ENCODE peak calls at places on chromosomes 16 and 17, in ten cellular contexts. One of them, this sample, is unnamed.

GRCh38 chr17:19013806-19014627 is 9.5 kb upstream of the FAM83G start:
- DNase-seq in left lung: no peak
- DNase-seq in adipocyte: no peak
- DNase-seq in testis: no peak
- DNase-seq in keratinocyte: no peak
- DNase-seq in mammary epithelial cell: no peak
- DNase-seq in ascending aorta: no peak
- DNase-seq in esophagus squamous epithelium: no peak
- DNase-seq in ovary: peak; percentile 4
- DNase-seq in lower lobe of right lung: peak; percentile 21
- DNase-seq in this sample: no peak

GRCh38 chr16:22373662-22374310 is 633 bp downstream of the CDR2 start:
- DNase-seq in ovary: peak; percentile 60
- DNase-seq in adipocyte: peak; percentile 67
- DNase-seq in left lung: peak; percentile 51
- DNase-seq in mammary epithelial cell: no peak
- DNase-seq in ascending aorta: no peak
- DNase-seq in esophagus squamous epithelium: no peak
- DNase-seq in lower lobe of right lung: peak; percentile 67
- DNase-seq in testis: peak; percentile 47
- DNase-seq in keratinocyte: no peak
- DNase-seq in this sample: peak; percentile 82

GRCh38 chr16:56603589-56603988 is 4.8 kb upstream of the MT2A start:
- DNase-seq in lower lobe of right lung: no peak
- DNase-seq in keratinocyte: no peak
- DNase-seq in ovary: no peak
- DNase-seq in testis: peak; percentile 63
- DNase-seq in esophagus squamous epithelium: no peak
- DNase-seq in mammary epithelial cell: no peak
- DNase-seq in ascending aorta: no peak
- DNase-seq in adipocyte: peak; percentile 50
- DNase-seq in left lung: peak; percentile 43
- DNase-seq in this sample: peak; percentile 89

GRCh38 chr16:20740007-20740883 is 1.4 kb downstream of the THUMPD1 start:
- DNase-seq in keratinocyte: no peak
- DNase-seq in ascending aorta: no peak
- DNase-seq in left lung: no peak
- DNase-seq in lower lobe of right lung: no peak
- DNase-seq in ovary: no peak
- DNase-seq in testis: no peak
- DNase-seq in esophagus squamous epithelium: no peak
- DNase-seq in mammary epithelial cell: peak; percentile 42
- DNase-seq in adipocyte: peak; percentile 36
- DNase-seq in this sample: no peak

GRCh38 chr16:16059895-16060590 is 110.6 kb downstream of the ABCC1 start:
- DNase-seq in ovary: no peak
- DNase-seq in lower lobe of right lung: no peak
- DNase-seq in mammary epithelial cell: no peak
- DNase-seq in ascending aorta: no peak
- DNase-seq in esophagus squamous epithelium: no peak
- DNase-seq in adipocyte: no peak
- DNase-seq in left lung: no peak
- DNase-seq in testis: no peak
- DNase-seq in keratinocyte: no peak
- DNase-seq in this sample: no peak

GRCh38 chr17:50922107-50922506 is 56.0 kb upstream of the TOB1 start:
- DNase-seq in testis: no peak
- DNase-seq in lower lobe of right lung: no peak
- DNase-seq in ascending aorta: no peak
- DNase-seq in keratinocyte: no peak
- DNase-seq in adipocyte: no peak
- DNase-seq in ovary: no peak
- DNase-seq in mammary epithelial cell: peak; percentile 78
- DNase-seq in esophagus squamous epithelium: no peak
- DNase-seq in left lung: no peak
- DNase-seq in this sample: no peak

GRCh38 chr17:57668332-57668731 is 76.8 kb downstream of the CCDC182 start:
- DNase-seq in left lung: no peak
- DNase-seq in adipocyte: no peak
- DNase-seq in lower lobe of right lung: no peak
- DNase-seq in esophagus squamous epithelium: no peak
- DNase-seq in mammary epithelial cell: no peak
- DNase-seq in ovary: no peak
- DNase-seq in testis: peak; percentile 7
- DNase-seq in keratinocyte: no peak
- DNase-seq in ascending aorta: no peak
- DNase-seq in this sample: peak; percentile 1

GRCh38 chr17:74393323-74393942 is 26.1 kb downstream of the GPR142 start:
- DNase-seq in adipocyte: no peak
- DNase-seq in left lung: no peak
- DNase-seq in ascending aorta: peak; percentile 38
- DNase-seq in testis: peak; percentile 32
- DNase-seq in esophagus squamous epithelium: no peak
- DNase-seq in mammary epithelial cell: no peak
- DNase-seq in lower lobe of right lung: no peak
- DNase-seq in ovary: no peak
- DNase-seq in keratinocyte: no peak
- DNase-seq in this sample: no peak

GRCh38 chr16:19071811-19072777 is 4.7 kb downstream of the COQ7 start:
- DNase-seq in esophagus squamous epithelium: no peak
- DNase-seq in lower lobe of right lung: peak; percentile 70
- DNase-seq in adipocyte: peak; percentile 79
- DNase-seq in left lung: peak; percentile 45
- DNase-seq in mammary epithelial cell: peak; percentile 53
- DNase-seq in ovary: no peak
- DNase-seq in ascending aorta: no peak
- DNase-seq in keratinocyte: no peak
- DNase-seq in testis: peak; percentile 76
- DNase-seq in this sample: peak; percentile 77

GRCh38 chr17:74770498-74771318 is 5.4 kb downstream of the NAT9 start:
- DNase-seq in esophagus squamous epithelium: no peak
- DNase-seq in lower lobe of right lung: peak; percentile 81
- DNase-seq in ovary: peak; percentile 58
- DNase-seq in mammary epithelial cell: peak; percentile 51
- DNase-seq in left lung: no peak
- DNase-seq in keratinocyte: no peak
- DNase-seq in adipocyte: peak; percentile 53
- DNase-seq in testis: peak; percentile 67
- DNase-seq in ascending aorta: no peak
- DNase-seq in this sample: peak; percentile 89

GRCh38 chr17:44198721-44199552 is 747 bp downstream of the ATXN7L3 start:
- DNase-seq in keratinocyte: no peak
- DNase-seq in left lung: peak; percentile 65
- DNase-seq in adipocyte: peak; percentile 82
- DNase-seq in esophagus squamous epithelium: no peak
- DNase-seq in ovary: peak; percentile 75
- DNase-seq in testis: peak; percentile 58
- DNase-seq in ascending aorta: no peak
- DNase-seq in mammary epithelial cell: peak; percentile 54
- DNase-seq in lower lobe of right lung: peak; percentile 82
- DNase-seq in this sample: peak; percentile 67

GRCh38 chr17:44199553-44200477 is at the start of gene ATXN7L3:
- DNase-seq in esophagus squamous epithelium: peak; percentile 97
- DNase-seq in adipocyte: peak; percentile 100
- DNase-seq in mammary epithelial cell: peak; percentile 98
- DNase-seq in left lung: peak; percentile 99
- DNase-seq in keratinocyte: peak; percentile 89
- DNase-seq in lower lobe of right lung: peak; percentile 99
- DNase-seq in ascending aorta: peak; percentile 94
- DNase-seq in testis: peak; percentile 99
- DNase-seq in ovary: peak; percentile 99
- DNase-seq in this sample: peak; percentile 100

GRCh38 chr17:44202756-44203155 is 3.1 kb upstream of the ATXN7L3 start:
- DNase-seq in mammary epithelial cell: no peak
- DNase-seq in esophagus squamous epithelium: no peak
- DNase-seq in keratinocyte: no peak
- DNase-seq in left lung: no peak
- DNase-seq in ascending aorta: no peak
- DNase-seq in testis: no peak
- DNase-seq in lower lobe of right lung: peak; percentile 37
- DNase-seq in adipocyte: no peak
- DNase-seq in ovary: peak; percentile 17
- DNase-seq in this sample: no peak

GRCh38 chr17:44197980-44198720 is 1.5 kb downstream of the ATXN7L3 start:
- DNase-seq in keratinocyte: no peak
- DNase-seq in lower lobe of right lung: no peak
- DNase-seq in ascending aorta: no peak
- DNase-seq in mammary epithelial cell: peak; percentile 63
- DNase-seq in left lung: no peak
- DNase-seq in esophagus squamous epithelium: no peak
- DNase-seq in ovary: peak; percentile 36
- DNase-seq in testis: peak; percentile 62
- DNase-seq in adipocyte: peak; percentile 68
- DNase-seq in this sample: no peak

GRCh38 chr17:44200478-44201155 is 933 bp upstream of the ATXN7L3 start:
- DNase-seq in left lung: no peak
- DNase-seq in testis: peak; percentile 41
- DNase-seq in adipocyte: peak; percentile 38
- DNase-seq in esophagus squamous epithelium: no peak
- DNase-seq in mammary epithelial cell: no peak
- DNase-seq in keratinocyte: no peak
- DNase-seq in ascending aorta: no peak
- DNase-seq in lower lobe of right lung: no peak
- DNase-seq in ovary: no peak
- DNase-seq in this sample: peak; percentile 68
- H3K36me3 ChIP-seq in left lung: peaks cover 21% of the 10 kb centered on the region
- H3K36me3 ChIP-seq in testis: no peaks in the 10 kb centered on the region
- H3K36me3 ChIP-seq in adipocyte: peaks cover 17% of the 10 kb centered on the region
- H3K36me3 ChIP-seq in esophagus squamous epithelium: peaks cover 14% of the 10 kb centered on the region
- H3K36me3 ChIP-seq in mammary epithelial cell: peaks cover 3% of the 10 kb centered on the region
- H3K36me3 ChIP-seq in keratinocyte: peaks cover 7% of the 10 kb centered on the region
- H3K36me3 ChIP-seq in ascending aorta: peaks cover 19% of the 10 kb centered on the region
- H3K36me3 ChIP-seq in lower lobe of right lung: peaks cover 20% of the 10 kb centered on the region
- H3K36me3 ChIP-seq in ovary: no peaks in the 10 kb centered on the region
- H3K36me3 ChIP-seq in this sample: peaks cover 23% of the 10 kb centered on the region

DNA sequence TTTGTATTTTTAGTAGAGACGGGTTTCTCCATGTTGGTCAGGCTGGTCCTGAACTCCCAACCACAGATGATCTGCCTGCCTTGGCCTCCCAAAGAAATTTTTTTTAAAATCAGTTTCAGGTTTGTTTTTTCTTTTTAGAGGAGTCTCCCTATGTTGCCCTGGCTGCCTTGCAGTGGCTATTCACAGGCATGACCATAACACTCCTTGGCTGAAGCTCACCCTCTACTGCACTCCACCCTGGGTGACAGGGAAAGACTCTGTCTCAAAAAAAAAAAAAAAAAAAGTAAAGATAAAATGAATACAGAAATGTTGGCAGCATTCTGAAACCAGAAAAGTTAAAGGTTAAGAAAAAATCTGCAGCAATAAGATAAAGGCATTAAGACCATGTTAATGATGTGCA is 15.1 kb downstream of the YWHAE start:
- DNase-seq in lower lobe of right lung: no peak
- DNase-seq in left lung: no peak
- DNase-seq in ovary: no peak
- DNase-seq in ascending aorta: no peak
- DNase-seq in esophagus squamous epithelium: no peak
- DNase-seq in keratinocyte: no peak
- DNase-seq in mammary epithelial cell: no peak
- DNase-seq in testis: no peak
- DNase-seq in adipocyte: no peak
- DNase-seq in this sample: no peak
- H3K36me3 ChIP-seq in lower lobe of right lung: peaks cover 11% of the 10 kb centered on the region
- H3K36me3 ChIP-seq in left lung: peaks cover 10% of the 10 kb centered on the region
- H3K36me3 ChIP-seq in ovary: no peaks in the 10 kb centered on the region
- H3K36me3 ChIP-seq in ascending aorta: no peaks in the 10 kb centered on the region
- H3K36me3 ChIP-seq in esophagus squamous epithelium: no peaks in the 10 kb centered on the region
- H3K36me3 ChIP-seq in keratinocyte: peaks cover 7% of the 10 kb centered on the region
- H3K36me3 ChIP-seq in mammary epithelial cell: peaks cover 2% of the 10 kb centered on the region
- H3K36me3 ChIP-seq in testis: no peaks in the 10 kb centered on the region
- H3K36me3 ChIP-seq in adipocyte: no peaks in the 10 kb centered on the region
- H3K36me3 ChIP-seq in this sample: peaks cover 57% of the 10 kb centered on the region

DNA sequence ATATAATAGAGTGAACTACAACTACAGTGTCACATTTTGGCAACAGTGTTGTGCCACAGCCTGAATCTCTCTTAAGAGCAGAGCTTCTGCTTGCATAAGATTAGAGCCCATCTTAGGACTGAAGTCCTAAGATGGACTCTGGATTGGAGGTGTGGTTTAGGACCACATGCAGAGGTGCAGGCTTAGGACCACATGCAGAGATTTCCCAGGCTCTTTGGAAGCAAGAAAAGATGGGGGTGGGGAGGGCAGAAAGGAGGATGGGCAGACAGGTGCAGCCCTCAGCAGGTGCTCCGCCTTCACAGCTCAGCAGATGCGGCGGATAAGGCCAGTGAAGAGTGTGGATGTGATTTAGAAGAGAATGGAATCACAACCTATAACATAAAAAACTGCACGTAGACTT is 128.7 kb downstream of the TANGO6 start:
- DNase-seq in left lung: no peak
- DNase-seq in keratinocyte: no peak
- DNase-seq in esophagus squamous epithelium: no peak
- DNase-seq in ascending aorta: no peak
- DNase-seq in lower lobe of right lung: no peak
- DNase-seq in mammary epithelial cell: no peak
- DNase-seq in adipocyte: no peak
- DNase-seq in ovary: no peak
- DNase-seq in testis: no peak
- DNase-seq in this sample: peak; percentile 79
- H3K36me3 ChIP-seq in left lung: peaks cover 36% of the 10 kb centered on the region
- H3K36me3 ChIP-seq in keratinocyte: peaks cover 5% of the 10 kb centered on the region
- H3K36me3 ChIP-seq in esophagus squamous epithelium: no peaks in the 10 kb centered on the region
- H3K36me3 ChIP-seq in ascending aorta: peaks cover 16% of the 10 kb centered on the region
- H3K36me3 ChIP-seq in lower lobe of right lung: peaks cover 30% of the 10 kb centered on the region
- H3K36me3 ChIP-seq in mammary epithelial cell: peaks cover 4% of the 10 kb centered on the region
- H3K36me3 ChIP-seq in adipocyte: peaks cover 22% of the 10 kb centered on the region
- H3K36me3 ChIP-seq in ovary: no peaks in the 10 kb centered on the region
- H3K36me3 ChIP-seq in testis: no peaks in the 10 kb centered on the region
- H3K36me3 ChIP-seq in this sample: no peaks in the 10 kb centered on the region

GRCh38 chr17:44940321-44940720 is 7.3 kb downstream of the KIF18B start:
- DNase-seq in left lung: no peak
- DNase-seq in ascending aorta: no peak
- DNase-seq in mammary epithelial cell: peak; percentile 49
- DNase-seq in testis: no peak
- DNase-seq in adipocyte: no peak
- DNase-seq in esophagus squamous epithelium: no peak
- DNase-seq in lower lobe of right lung: no peak
- DNase-seq in keratinocyte: no peak
- DNase-seq in ovary: no peak
- DNase-seq in this sample: no peak
- H3K36me3 ChIP-seq in left lung: peaks cover 11% of the 10 kb centered on the region
- H3K36me3 ChIP-seq in ascending aorta: no peaks in the 10 kb centered on the region
- H3K36me3 ChIP-seq in mammary epithelial cell: peaks cover 17% of the 10 kb centered on the region
- H3K36me3 ChIP-seq in testis: no peaks in the 10 kb centered on the region
- H3K36me3 ChIP-seq in adipocyte: no peaks in the 10 kb centered on the region
- H3K36me3 ChIP-seq in esophagus squamous epithelium: no peaks in the 10 kb centered on the region
- H3K36me3 ChIP-seq in lower lobe of right lung: no peaks in the 10 kb centered on the region
- H3K36me3 ChIP-seq in keratinocyte: no peaks in the 10 kb centered on the region
- H3K36me3 ChIP-seq in ovary: no peaks in the 10 kb centered on the region
- H3K36me3 ChIP-seq in this sample: peaks cover 90% of the 10 kb centered on the region